ENCODE peak calls at places on chromosomes 12 and 14, in seven cellular contexts. V is thoracic aorta; J is NCI-H2227 treated with DMSO at 0.1 percent for 48 hours; S is iris pigment epithelial cell; H is activated naive CD8-positive, alpha-beta T cell treated with anti-CD3 and anti-CD28 coated beads, Interleukin-2, amount 50 U/mL, for 24 hours; Q is AG04450; F is stimulated activated CD4-positive, alpha-beta T cell treated with anti-CD3 and anti-CD28 coated beads, Interleukin-4, amount 100 ng/mL, for 48 hours. B is an unnamed sample.

GRCh38 chr12:94553130-94553519 is 93.5 kb upstream of the CEP83 start:
- DNase-seq in V (no peak), Q (no peak), F (no peak), J (no peak), H (no peak), S (peak), B (no peak)

GRCh38 chr14:106507354-106507753 is 981.0 kb downstream of the TMEM121 start:
- DNase-seq in Q (no peak), H (no peak), F (no peak), V (no peak), S (no peak), J (no peak), B (no peak)

GRCh38 chr14:37090026-37090425 is 82.4 kb downstream of the SLC25A21 start:
- DNase-seq in V (no peak), J (no peak), H (no peak), Q (no peak), S (no peak), F (no peak), B (no peak)

GRCh38 chr12:47725893-47726292 is 603 bp upstream of the ENDOU start:
- DNase-seq in Q (no peak), F (no peak), J (no peak), S (peak), H (no peak), V (no peak), B (no peak)

GRCh38 chr12:93247313-93248057 is 130.2 kb upstream of the NUDT4 start:
- DNase-seq in H (no peak), V (no peak), S (no peak), Q (no peak), J (no peak), F (no peak), B (no peak)

GRCh38 chr14:104392001-104392395 is 187.6 kb upstream of the C14orf180 start:
- DNase-seq in J (no peak), V (no peak), F (no peak), H (no peak), S (no peak), Q (no peak), B (no peak)

GRCh38 chr14:54127526-54127925 is 170.9 kb upstream of the BMP4 start:
- DNase-seq in F (no peak), Q (no peak), H (no peak), S (peak), J (no peak), V (no peak), B (no peak)

GRCh38 chr12:55057466-55057865 is 37.7 kb downstream of the NEUROD4 start:
- DNase-seq in J (no peak), S (no peak), V (no peak), H (no peak), F (no peak), Q (no peak), B (no peak)

GRCh38 chr14:24334431-24335271 is at the start of gene ADCY4:
- DNase-seq in V (no peak), J (no peak), H (no peak), S (no peak), F (no peak), Q (no peak), B (no peak)

GRCh38 chr14:101503431-101504095 is 57.7 kb upstream of the DIO3 start:
- DNase-seq in V (no peak), J (no peak), Q (no peak), H (no peak), F (no peak), S (no peak), B (no peak)

GRCh38 chr12:118981285-118982201 is at the start of gene SRRM4:
- DNase-seq in V (no peak), Q (no peak), J (peak), F (no peak), H (peak), S (no peak), B (no peak)

GRCh38 chr14:64704743-64705405 is 650 bp downstream of the PLEKHG3 start:
- DNase-seq in H (peak), F (no peak), J (peak), V (no peak), Q (no peak), S (no peak), B (no peak)

B was measured in stimulated activated CD8-positive, alpha-beta memory T cell treated with anti-CD3 and anti-CD28 coated beads, Interleukin-15, amount 100 ng/mL, for 48 hours.